ENCODE peak calls at places on chromosome 7, in seven cellular contexts. O is endothelial cell of umbilical vein; K is heart right ventricle; J is Peyer's patch; Y is naive thymus-derived CD4-positive, alpha-beta T cell; L is transverse colon; W is A549. M is an unnamed sample.

GRCh38 chr7:129702316-129702715 is 90.8 kb downstream of the NRF1 start:
- DNase-seq in O (peak; percentile 37), K (no peak), J (no peak), Y (no peak), L (no peak), W (no peak), M (no peak)

GRCh38 chr7:141071260-141071854 is 2.5 kb upstream of the TMEM178B start:
- DNase-seq in O (no peak), K (peak; percentile 40), J (no peak), Y (peak; percentile 26), L (peak; percentile 10), W (peak; percentile 34), M (peak; percentile 45)

GRCh38 chr7:137337902-137338301 is 5.6 kb downstream of the PTN start:
- DNase-seq in O (no peak), K (no peak), J (no peak), Y (no peak), L (no peak), W (no peak), M (no peak)

GRCh38 chr7:46244752-46245151 is 323.7 kb upstream of the IGFBP3 start:
- DNase-seq in O (no peak), K (no peak), J (no peak), Y (no peak), L (no peak), W (no peak), M (no peak)

GRCh38 chr7:44980393-44981034 is 1.7 kb upstream of the MYO1G start:
- DNase-seq in O (no peak), K (no peak), J (peak; percentile 48), Y (no peak), L (no peak), W (no peak), M (peak; percentile 22)

GRCh38 chr7:132049462-132050304 is 493.3 kb upstream of the PODXL start:
- DNase-seq in O (peak; percentile 44), K (no peak), J (no peak), Y (no peak), L (peak; percentile 58), W (peak; percentile 26), M (peak; percentile 77)

GRCh38 chr7:24939406-24939805 is 40.6 kb downstream of the OSBPL3 start:
- DNase-seq in O (no peak), K (no peak), J (no peak), Y (no peak), L (no peak), W (no peak), M (no peak)

GRCh38 chr7:22635349-22635748 is 91.7 kb upstream of the IL6 start:
- DNase-seq in O (peak; percentile 36), K (no peak), J (no peak), Y (no peak), L (no peak), W (no peak), M (no peak)

GRCh38 chr7:129431911-129432643 is 2.2 kb upstream of the STRIP2 start:
- DNase-seq in O (no peak), K (no peak), J (no peak), Y (no peak), L (no peak), W (peak; percentile 2), M (no peak)

GRCh38 chr7:140326116-140326928 is 72.0 kb downstream of the SLC37A3 start:
- DNase-seq in O (peak; percentile 71), K (peak; percentile 31), J (peak; percentile 47), Y (peak; percentile 54), L (peak; percentile 84), W (peak; percentile 67), M (peak; percentile 84)

GRCh38 chr7:74466196-74466813 is 12.6 kb downstream of the GTF2IRD1 start:
- DNase-seq in O (no peak), K (peak; percentile 39), J (no peak), Y (no peak), L (peak; percentile 16), W (no peak), M (peak; percentile 39)

GRCh38 chr7:78039791-78040776 is 241.5 kb downstream of the PHTF2 start:
- DNase-seq in O (peak; percentile 6), K (peak; percentile 59), J (peak; percentile 20), Y (peak; percentile 39), L (peak; percentile 23), W (peak; percentile 36), M (peak; percentile 60)

GRCh38 chr7:42671627-42672026 is 240.2 kb downstream of the C7orf25 start:
- DNase-seq in O (no peak), K (no peak), J (no peak), Y (no peak), L (no peak), W (no peak), M (no peak)

GRCh38 chr7:64431838-64432237 is 118.1 kb downstream of the ZNF736 start:
- DNase-seq in O (no peak), K (no peak), J (no peak), Y (no peak), L (no peak), W (no peak), M (no peak)
- H3K9me3 ChIP-seq in O (peaks cover 2% of the 10 kb centered on the region), K (no peaks in the 10 kb centered on the region), J (no peaks in the 10 kb centered on the region), Y (no peaks in the 10 kb centered on the region), L (no peaks in the 10 kb centered on the region), W (peaks cover 4% of the 10 kb centered on the region), M (no peaks in the 10 kb centered on the region)

GRCh38 chr7:106282374-106282773 is 2.4 kb downstream of the NAMPT start:
- DNase-seq in O (no peak), K (no peak), J (no peak), Y (no peak), L (no peak), W (no peak), M (no peak)

GRCh38 chr7:106283501-106283830 is 1.3 kb downstream of the NAMPT start:
- DNase-seq in O (no peak), K (no peak), J (no peak), Y (no peak), L (no peak), W (no peak), M (no peak)

GRCh38 chr7:106281127-106281526 is 3.7 kb downstream of the NAMPT start:
- DNase-seq in O (no peak), K (no peak), J (no peak), Y (no peak), L (no peak), W (no peak), M (no peak)

GRCh38 chr7:106282852-106283251 is 1.9 kb downstream of the NAMPT start:
- DNase-seq in O (no peak), K (no peak), J (no peak), Y (no peak), L (no peak), W (no peak), M (no peak)

DNA sequence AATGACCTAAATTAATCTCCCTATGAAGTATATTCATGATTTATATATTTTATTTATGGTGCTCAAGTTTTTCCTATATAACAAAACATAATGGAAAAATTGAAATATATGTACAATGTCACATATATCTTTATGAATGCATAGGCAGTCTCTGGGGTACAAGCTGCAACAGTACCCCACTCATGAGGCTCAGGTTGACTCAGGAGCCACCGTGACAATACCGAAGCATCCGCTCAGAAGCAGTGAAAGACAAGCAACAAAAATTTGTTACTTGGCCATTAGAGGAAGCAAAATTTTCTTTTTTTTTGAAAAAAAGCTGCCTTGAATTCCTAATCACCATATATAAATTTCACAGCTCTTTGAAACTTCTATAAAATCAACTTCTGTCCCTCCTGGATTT is 2.9 kb downstream of the NAMPT start:
- DNase-seq in O (no peak), K (no peak), J (no peak), Y (no peak), L (no peak), W (no peak), M (no peak)
- H3K4me3 ChIP-seq in O (peak overlapping the region; percentile 9), K (no peak overlapping the region), J (no peak overlapping the region), Y (no peak overlapping the region), L (peak overlapping the region; percentile 89), W (peak overlapping the region; percentile 70), M (no peak overlapping the region)

GRCh38 chr7:155963356-155963755 is 151.1 kb upstream of the SHH start:
- DNase-seq in O (no peak), K (no peak), J (no peak), Y (no peak), L (no peak), W (no peak), M (no peak)

GRCh38 chr7:155962191-155962967 is 150.1 kb upstream of the SHH start:
- DNase-seq in O (peak; percentile 32), K (no peak), J (no peak), Y (no peak), L (no peak), W (peak; percentile 52), M (no peak)

GRCh38 chr7:155961241-155962190 is 149.3 kb upstream of the SHH start:
- DNase-seq in O (no peak), K (no peak), J (no peak), Y (no peak), L (no peak), W (no peak), M (peak; percentile 43)

GRCh38 chr7:155963771-155964195 is 151.5 kb upstream of the SHH start:
- DNase-seq in O (no peak), K (no peak), J (no peak), Y (no peak), L (no peak), W (no peak), M (no peak)

DNA sequence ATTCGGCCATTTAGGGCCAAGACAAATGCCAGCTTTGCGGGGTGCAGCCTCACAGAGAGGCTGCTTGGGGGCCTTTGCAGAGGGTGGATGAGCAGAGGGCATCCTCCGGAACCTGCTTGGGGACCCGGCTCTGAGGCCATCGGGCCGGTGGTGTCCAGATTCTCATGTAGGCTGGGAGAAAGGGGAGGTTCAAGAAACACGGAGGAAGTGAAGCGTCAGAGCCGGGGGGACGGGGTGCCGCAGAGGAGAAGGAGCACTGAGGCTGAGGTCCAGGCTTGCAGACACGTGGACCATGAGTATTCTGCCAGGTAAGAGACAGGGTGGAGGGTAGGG is 150.7 kb upstream of the SHH start:
- DNase-seq in O (no peak), K (no peak), J (no peak), Y (no peak), L (no peak), W (no peak), M (no peak)
- H3K27ac ChIP-seq in O (no peak overlapping the region), K (no peak overlapping the region), J (no peak overlapping the region), Y (no peak overlapping the region), L (no peak overlapping the region), W (peak overlapping the region; percentile 52), M (no peak overlapping the region)

GRCh38 chr7:157473051-157473569 is 136.3 kb downstream of the DNAJB6 start:
- DNase-seq in O (no peak), K (no peak), J (no peak), Y (no peak), L (no peak), W (no peak), M (no peak)
- H3K9me3 ChIP-seq in O (no peaks in the 10 kb centered on the region), K (no peaks in the 10 kb centered on the region), J (no peaks in the 10 kb centered on the region), Y (no peaks in the 10 kb centered on the region), L (peaks cover 5% of the 10 kb centered on the region), W (peaks cover 26% of the 10 kb centered on the region), M (no peaks in the 10 kb centered on the region)